ENCODE peak calls at places on chromosome 6, in eight cellular contexts. H, L, N, U, G, X, P and J are unnamed samples.

GRCh38 chr6:52552278-52552643 is 24.6 kb downstream of the TRAM2 start:
- DNase-seq in H (no peak), L (no peak), N (no peak), U (no peak), G (no peak), X (no peak), P (no peak), J (no peak)

GRCh38 chr6:122276637-122277036 is 122.8 kb upstream of the HSF2 start:
- DNase-seq in H (no peak), L (no peak), N (no peak), U (no peak), G (no peak), X (no peak), P (no peak), J (no peak)

GRCh38 chr6:55058682-55059081 is 115.6 kb upstream of the HCRTR2 start:
- DNase-seq in H (no peak), L (no peak), N (no peak), U (no peak), G (no peak), X (no peak), P (no peak), J (no peak)

GRCh38 chr6:47633141-47633540 is 65.2 kb upstream of the ADGRF4 start:
- DNase-seq in H (no peak), L (no peak), N (no peak), U (no peak), G (no peak), X (peak), P (no peak), J (no peak)

GRCh38 chr6:113442040-113442439 is 415.1 kb upstream of the MARCKS start:
- DNase-seq in H (no peak), L (no peak), N (no peak), U (no peak), G (no peak), X (no peak), P (no peak), J (no peak)

GRCh38 chr6:56246941-56247653 is at the start of gene COL21A1:
- DNase-seq in H (no peak), L (no peak), N (peak), U (no peak), G (no peak), X (no peak), P (no peak), J (peak)

GRCh38 chr6:156585859-156586258 is 191.3 kb upstream of the ARID1B start:
- DNase-seq in H (no peak), L (peak), N (no peak), U (no peak), G (no peak), X (no peak), P (no peak), J (no peak)

GRCh38 chr6:157996918-157997702 is 15.4 kb downstream of the SYNJ2 start:
- DNase-seq in H (no peak), L (no peak), N (no peak), U (no peak), G (no peak), X (no peak), P (no peak), J (no peak)

GRCh38 chr6:79513111-79513510 is 24.1 kb downstream of the LCA5 start:
- DNase-seq in H (no peak), L (no peak), N (no peak), U (no peak), G (no peak), X (no peak), P (no peak), J (no peak)

GRCh38 chr6:170584954-170585498 is 589 bp upstream of the PDCD2 start:
- DNase-seq in H (no peak), L (no peak), N (peak), U (no peak), G (no peak), X (no peak), P (no peak), J (no peak)

GRCh38 chr6:170584181-170584953 is at the start of gene PDCD2:
- DNase-seq in H (peak), L (peak), N (peak), U (peak), G (peak), X (peak), P (peak), J (peak)

GRCh38 chr6:170578909-170579308 is 5.5 kb downstream of the PDCD2 start:
- DNase-seq in H (no peak), L (no peak), N (no peak), U (no peak), G (no peak), X (no peak), P (no peak), J (no peak)

GRCh38 chr6:170583736-170584180 is 679 bp downstream of the PDCD2 start:
- DNase-seq in H (no peak), L (no peak), N (no peak), U (no peak), G (no peak), X (peak), P (no peak), J (no peak)
- TF ChIP-seq CTCF in H (no peak), L (peak), N (no peak), U (no peak), G (no peak), X (peak), P (no peak), J (no peak)

GRCh38 chr6:163948250-163948649 is 533.7 kb downstream of the QKI start:
- DNase-seq in H (no peak), L (no peak), N (no peak), U (no peak), G (no peak), X (no peak), P (no peak), J (no peak)
- TF ChIP-seq CTCF in H (no peak), L (no peak), N (no peak), U (no peak), G (no peak), X (no peak), P (no peak), J (no peak)

DNA sequence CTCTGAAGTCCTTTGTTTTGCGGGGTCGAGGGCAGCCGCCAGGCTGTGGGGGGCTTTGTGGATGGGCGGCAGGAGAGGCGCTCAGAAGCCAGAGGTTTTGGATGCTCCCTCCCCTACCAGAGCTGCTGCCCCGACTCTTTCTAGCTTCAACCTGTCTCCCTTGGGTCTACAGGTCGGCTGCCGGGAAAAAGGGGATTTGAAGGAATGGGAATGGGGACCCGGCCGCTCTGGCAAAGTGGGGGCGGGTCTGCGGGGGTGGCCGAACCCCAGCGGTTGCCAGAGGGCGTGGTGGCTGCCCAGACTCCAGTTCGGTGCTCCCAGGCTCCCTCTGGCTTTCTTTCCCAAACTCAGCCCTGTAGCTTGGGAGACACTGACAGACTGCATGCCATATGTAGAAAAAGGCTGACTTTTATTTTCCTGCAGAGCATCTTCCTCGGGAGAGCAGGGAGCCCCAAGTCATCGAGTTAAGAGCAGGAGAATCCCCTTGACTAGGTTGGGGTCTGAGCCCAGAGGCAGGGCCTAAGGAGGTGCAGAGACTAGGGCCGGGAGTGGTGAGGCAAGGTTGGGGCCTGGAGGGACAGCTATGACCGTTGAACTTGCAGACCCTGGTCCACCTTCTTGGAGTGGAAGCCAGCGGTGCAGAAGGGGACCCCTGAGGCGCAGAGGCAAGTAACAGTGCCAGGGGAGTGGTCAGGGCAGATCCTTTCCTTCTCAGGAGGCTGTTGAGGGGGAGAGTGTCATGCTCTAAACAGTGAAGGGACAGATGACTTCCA is 1.4 kb upstream of the PPP1R18 start:
- DNase-seq in H (no peak), L (no peak), N (no peak), U (no peak), G (no peak), X (peak), P (no peak), J (no peak)
- TF ChIP-seq CTCF in H (peak), L (no peak), N (peak), U (peak), G (no peak), X (peak), P (peak), J (no peak)

GRCh38 chr6:71482742-71483141 is 194.1 kb downstream of the OGFRL1 start:
- DNase-seq in H (no peak), L (no peak), N (no peak), U (no peak), G (no peak), X (peak), P (no peak), J (no peak)
- TF ChIP-seq CTCF in H (no peak), L (no peak), N (no peak), U (peak), G (no peak), X (peak), P (peak), J (no peak)

DNA sequence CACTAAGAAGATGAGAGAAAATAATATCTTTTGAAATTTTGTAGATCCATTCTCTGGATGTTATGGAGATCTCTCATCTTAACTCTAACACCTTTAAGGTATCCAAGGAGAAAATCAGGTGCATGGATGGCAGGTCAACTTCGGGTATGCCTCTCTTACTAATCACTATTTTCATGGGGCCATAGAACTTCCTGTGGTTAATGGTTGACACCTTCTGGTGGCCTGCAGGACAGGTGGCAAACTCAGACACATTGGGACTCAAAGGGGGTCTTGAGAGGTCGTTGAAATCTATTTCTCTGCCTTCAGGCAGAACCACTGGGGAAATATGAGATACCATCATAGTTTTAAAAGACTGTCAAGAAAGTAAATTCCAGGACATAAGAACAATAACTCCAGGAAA is 76.5 kb downstream of the ADAT2 start:
- DNase-seq in H (no peak), L (no peak), N (no peak), U (no peak), G (no peak), X (no peak), P (no peak), J (no peak)
- TF ChIP-seq CTCF in H (no peak), L (no peak), N (no peak), U (no peak), G (no peak), X (no peak), P (no peak), J (no peak)

GRCh38 chr6:82589509-82590206 is 226.0 kb downstream of the TPBG start:
- DNase-seq in H (no peak), L (peak), N (peak), U (no peak), G (no peak), X (peak), P (peak), J (no peak)
- TF ChIP-seq CTCF in H (no peak), L (peak), N (peak), U (no peak), G (no peak), X (peak), P (peak), J (no peak)

GRCh38 chr6:7424967-7425807 is 35.6 kb downstream of the RIOK1 start:
- DNase-seq in H (no peak), L (no peak), N (no peak), U (no peak), G (no peak), X (peak), P (peak), J (no peak)
- TF ChIP-seq CTCF in H (peak), L (peak), N (peak), U (peak), G (no peak), X (peak), P (peak), J (peak)

DNA sequence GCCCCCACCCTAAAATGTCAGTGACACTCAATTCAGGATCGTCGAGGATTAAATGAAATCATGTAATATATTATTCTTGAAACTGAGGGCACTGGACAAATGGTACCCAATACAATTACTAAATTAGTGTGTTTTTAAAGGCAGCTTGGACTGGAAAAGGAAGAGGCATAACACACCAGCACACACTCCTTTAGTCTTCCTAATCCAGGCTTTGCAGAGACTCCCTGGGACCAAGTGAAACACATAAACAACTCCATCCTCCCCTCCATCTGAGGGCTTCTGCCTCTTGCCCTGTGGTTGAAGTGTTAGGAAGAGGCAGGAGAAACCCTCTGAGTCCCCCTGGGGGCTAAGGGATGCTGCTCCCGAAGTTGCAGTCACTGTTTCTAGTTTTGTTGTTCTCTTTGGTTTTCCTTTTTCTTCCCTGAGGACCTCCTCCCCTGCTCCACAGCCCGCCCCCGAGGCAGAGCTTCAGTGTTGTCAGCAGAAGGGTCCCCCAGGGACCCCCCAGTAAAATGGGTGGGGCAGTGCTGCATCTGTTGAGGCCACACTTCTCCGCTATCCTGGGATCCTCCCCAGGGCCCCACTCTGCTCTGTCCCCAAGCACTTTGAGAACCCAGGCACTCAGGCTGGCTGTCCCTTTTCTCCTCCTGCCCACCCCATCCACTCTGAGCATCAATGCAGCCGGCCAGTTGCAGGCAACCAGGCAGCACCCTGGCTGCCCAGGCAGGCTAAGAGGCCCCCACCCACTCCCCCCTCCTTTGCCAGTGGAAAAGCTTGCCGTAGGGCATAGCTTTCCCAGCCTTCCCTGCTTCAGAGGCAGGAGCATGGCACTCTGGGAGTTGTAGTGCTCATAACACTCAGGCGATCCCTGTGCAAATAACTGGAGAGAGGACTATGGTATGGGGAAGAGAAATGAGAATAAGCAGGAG is 5.9 kb downstream of the TMEM63B start:
- DNase-seq in H (peak), L (peak), N (no peak), U (peak), G (no peak), X (peak), P (no peak), J (no peak)
- TF ChIP-seq CTCF in H (no peak), L (peak), N (no peak), U (no peak), G (no peak), X (no peak), P (no peak), J (no peak)

GRCh38 chr6:159968295-159969203 is at the start of gene IGF2R:
- DNase-seq in H (peak), L (peak), N (no peak), U (peak), G (peak), X (peak), P (peak), J (peak)
- TF ChIP-seq CTCF in H (no peak), L (peak), N (no peak), U (peak), G (no peak), X (no peak), P (peak), J (no peak)

GRCh38 chr6:117761610-117762009 is 86.3 kb downstream of the NUS1 start:
- DNase-seq in H (no peak), L (no peak), N (no peak), U (no peak), G (no peak), X (no peak), P (no peak), J (no peak)
- TF ChIP-seq CTCF in H (no peak), L (no peak), N (no peak), U (no peak), G (no peak), X (no peak), P (no peak), J (no peak)